ENCODE peak calls at places on chromosomes 2 and 18, in six cellular contexts. One of them, this sample, is unnamed.

GRCh38 chr18:36446059-36446458 is 148.5 kb downstream of the FHOD3 start:
- DNase-seq in cardiac septum: no peak
- DNase-seq in AG10803: no peak
- DNase-seq in sciatic nerve: no peak
- DNase-seq in astrocyte of the spinal cord: no peak
- DNase-seq in AG08396: no peak
- DNase-seq in this sample: no peak

GRCh38 chr2:231379266-231380215 is 16.0 kb upstream of the B3GNT7 start:
- DNase-seq in cardiac septum: no peak
- DNase-seq in AG10803: no peak
- DNase-seq in sciatic nerve: no peak
- DNase-seq in astrocyte of the spinal cord: no peak
- DNase-seq in AG08396: no peak
- DNase-seq in this sample: no peak

GRCh38 chr2:172182624-172183023 is 79.9 kb upstream of the DLX2 start:
- DNase-seq in cardiac septum: no peak
- DNase-seq in AG10803: no peak
- DNase-seq in sciatic nerve: no peak
- DNase-seq in astrocyte of the spinal cord: no peak
- DNase-seq in AG08396: no peak
- DNase-seq in this sample: no peak

GRCh38 chr18:3265564-3266033 is 3.7 kb downstream of the MYL12B start:
- DNase-seq in cardiac septum: no peak
- DNase-seq in AG10803: no peak
- DNase-seq in sciatic nerve: no peak
- DNase-seq in astrocyte of the spinal cord: no peak
- DNase-seq in AG08396: peak; percentile 38
- DNase-seq in this sample: no peak

GRCh38 chr2:85886585-85886984 is 2.2 kb downstream of the ST3GAL5 start:
- DNase-seq in cardiac septum: no peak
- DNase-seq in AG10803: peak; percentile 99
- DNase-seq in sciatic nerve: no peak
- DNase-seq in astrocyte of the spinal cord: peak; percentile 87
- DNase-seq in AG08396: peak; percentile 87
- DNase-seq in this sample: peak; percentile 86

GRCh38 chr2:159891917-159892691 is 94.1 kb upstream of the CD302 start:
- DNase-seq in cardiac septum: no peak
- DNase-seq in AG10803: peak; percentile 60
- DNase-seq in sciatic nerve: no peak
- DNase-seq in astrocyte of the spinal cord: peak; percentile 65
- DNase-seq in AG08396: peak; percentile 43
- DNase-seq in this sample: peak; percentile 67

GRCh38 chr2:149648282-149649030 is 60.9 kb upstream of the MMADHC start:
- DNase-seq in cardiac septum: no peak
- DNase-seq in AG10803: peak; percentile 98
- DNase-seq in sciatic nerve: no peak
- DNase-seq in astrocyte of the spinal cord: peak; percentile 93
- DNase-seq in AG08396: peak; percentile 79
- DNase-seq in this sample: peak; percentile 100

GRCh38 chr2:290090-290722 is 2.3 kb upstream of the ALKAL2 start:
- DNase-seq in cardiac septum: no peak
- DNase-seq in AG10803: peak; percentile 77
- DNase-seq in sciatic nerve: peak; percentile 89
- DNase-seq in astrocyte of the spinal cord: peak; percentile 81
- DNase-seq in AG08396: peak; percentile 85
- DNase-seq in this sample: peak; percentile 61

GRCh38 chr2:12657560-12657959 is 59.2 kb upstream of the TRIB2 start:
- DNase-seq in cardiac septum: no peak
- DNase-seq in AG10803: no peak
- DNase-seq in sciatic nerve: no peak
- DNase-seq in astrocyte of the spinal cord: no peak
- DNase-seq in AG08396: no peak
- DNase-seq in this sample: no peak

GRCh38 chr18:45415614-45416013 is 199.7 kb upstream of the SLC14A2 start:
- DNase-seq in cardiac septum: no peak
- DNase-seq in AG10803: no peak
- DNase-seq in sciatic nerve: no peak
- DNase-seq in astrocyte of the spinal cord: no peak
- DNase-seq in AG08396: no peak
- DNase-seq in this sample: no peak

GRCh38 chr2:75959724-75960123 is 249.0 kb upstream of the GCFC2 start:
- DNase-seq in cardiac septum: no peak
- DNase-seq in AG10803: no peak
- DNase-seq in sciatic nerve: no peak
- DNase-seq in astrocyte of the spinal cord: no peak
- DNase-seq in AG08396: no peak
- DNase-seq in this sample: no peak

GRCh38 chr2:74441690-74442482 is at the start of gene RTKN:
- DNase-seq in cardiac septum: no peak
- DNase-seq in AG10803: no peak
- DNase-seq in sciatic nerve: peak; percentile 71
- DNase-seq in astrocyte of the spinal cord: no peak
- DNase-seq in AG08396: no peak
- DNase-seq in this sample: no peak

GRCh38 chr2:242032780-242033656 is 163.5 kb downstream of the RTP5 start:
- DNase-seq in cardiac septum: peak; percentile 51
- DNase-seq in AG10803: no peak
- DNase-seq in sciatic nerve: peak; percentile 45
- DNase-seq in astrocyte of the spinal cord: no peak
- DNase-seq in AG08396: no peak
- DNase-seq in this sample: no peak

GRCh38 chr2:72953976-72954375 is 36.7 kb downstream of the EMX1 start:
- DNase-seq in cardiac septum: no peak
- DNase-seq in AG10803: no peak
- DNase-seq in sciatic nerve: no peak
- DNase-seq in astrocyte of the spinal cord: no peak
- DNase-seq in AG08396: no peak
- DNase-seq in this sample: no peak

GRCh38 chr2:88540346-88540745 is 86.9 kb downstream of the EIF2AK3 start:
- DNase-seq in cardiac septum: no peak
- DNase-seq in AG10803: peak; percentile 51
- DNase-seq in sciatic nerve: no peak
- DNase-seq in astrocyte of the spinal cord: no peak
- DNase-seq in AG08396: peak; percentile 52
- DNase-seq in this sample: peak; percentile 58

GRCh38 chr2:15939854-15940660 is at the start of gene MYCN:
- DNase-seq in cardiac septum: no peak
- DNase-seq in AG10803: peak; percentile 23
- DNase-seq in sciatic nerve: peak; percentile 86
- DNase-seq in astrocyte of the spinal cord: peak; percentile 40
- DNase-seq in AG08396: peak; percentile 13
- DNase-seq in this sample: peak; percentile 11

GRCh38 chr2:147161746-147162145 is 683.1 kb upstream of the ACVR2A start:
- DNase-seq in cardiac septum: no peak
- DNase-seq in AG10803: peak; percentile 37
- DNase-seq in sciatic nerve: no peak
- DNase-seq in astrocyte of the spinal cord: no peak
- DNase-seq in AG08396: no peak
- DNase-seq in this sample: no peak

GRCh38 chr18:77071711-77072292 is 60.8 kb downstream of the MBP start:
- DNase-seq in cardiac septum: no peak
- DNase-seq in AG10803: peak; percentile 83
- DNase-seq in sciatic nerve: no peak
- DNase-seq in astrocyte of the spinal cord: peak; percentile 95
- DNase-seq in AG08396: peak; percentile 66
- DNase-seq in this sample: peak; percentile 100